ENCODE peak calls at places on chromosomes 4 and X, in five cellular contexts. One of them, this sample, is unnamed. For H3K9me3, the result is how much of the 10 kb centered on the place peaks cover.

GRCh38 chrX:48939417-48940228 is 17.8 kb downstream of the OTUD5 start:
- DNase-seq in OCI-LY7: peak
- DNase-seq in CD8-positive, alpha-beta T cell: peak
- DNase-seq in ascending aorta: no peak
- DNase-seq in tibial nerve: no peak
- DNase-seq in this sample: no peak

GRCh38 chrX:42714981-42715688 is 62.8 kb downstream of the PPP1R2C start:
- DNase-seq in CD8-positive, alpha-beta T cell: peak
- DNase-seq in OCI-LY7: no peak
- DNase-seq in tibial nerve: no peak
- DNase-seq in ascending aorta: peak
- DNase-seq in this sample: no peak

GRCh38 chrX:63128509-63128908 is 222.6 kb downstream of the SPIN4 start:
- DNase-seq in CD8-positive, alpha-beta T cell: no peak
- DNase-seq in ascending aorta: no peak
- DNase-seq in tibial nerve: no peak
- DNase-seq in OCI-LY7: peak
- DNase-seq in this sample: no peak

GRCh38 chrX:22121161-22121560 is 89.0 kb downstream of the PHEX start:
- DNase-seq in tibial nerve: no peak
- DNase-seq in ascending aorta: no peak
- DNase-seq in CD8-positive, alpha-beta T cell: no peak
- DNase-seq in OCI-LY7: no peak
- DNase-seq in this sample: no peak

GRCh38 chrX:134631404-134632346 is 26.6 kb downstream of the PLAC1 start:
- DNase-seq in OCI-LY7: no peak
- DNase-seq in ascending aorta: no peak
- DNase-seq in CD8-positive, alpha-beta T cell: no peak
- DNase-seq in tibial nerve: no peak
- DNase-seq in this sample: no peak

GRCh38 chr4:11471613-11472012 is 42.9 kb upstream of the HS3ST1 start:
- DNase-seq in OCI-LY7: no peak
- DNase-seq in tibial nerve: no peak
- DNase-seq in ascending aorta: no peak
- DNase-seq in CD8-positive, alpha-beta T cell: peak
- DNase-seq in this sample: no peak

GRCh38 chr4:108053281-108053701 is 63.6 kb downstream of the HADH start:
- DNase-seq in ascending aorta: no peak
- DNase-seq in OCI-LY7: no peak
- DNase-seq in CD8-positive, alpha-beta T cell: no peak
- DNase-seq in tibial nerve: no peak
- DNase-seq in this sample: no peak

GRCh38 chr4:188417181-188417580 is 277.9 kb downstream of the TRIML1 start:
- DNase-seq in OCI-LY7: no peak
- DNase-seq in tibial nerve: no peak
- DNase-seq in CD8-positive, alpha-beta T cell: no peak
- DNase-seq in ascending aorta: no peak
- DNase-seq in this sample: no peak

GRCh38 chrX:118272237-118272636 is 73.7 kb upstream of the WDR44 start:
- DNase-seq in OCI-LY7: no peak
- DNase-seq in ascending aorta: no peak
- DNase-seq in tibial nerve: no peak
- DNase-seq in CD8-positive, alpha-beta T cell: no peak
- DNase-seq in this sample: no peak

GRCh38 chrX:118116308-118117068 is at the start of gene KLHL13:
- DNase-seq in CD8-positive, alpha-beta T cell: peak
- DNase-seq in tibial nerve: peak
- DNase-seq in OCI-LY7: no peak
- DNase-seq in ascending aorta: peak
- DNase-seq in this sample: no peak

GRCh38 chrX:1444896-1445480 is 7.7 kb downstream of the ASMTL start:
- DNase-seq in tibial nerve: no peak
- DNase-seq in CD8-positive, alpha-beta T cell: no peak
- DNase-seq in OCI-LY7: no peak
- DNase-seq in ascending aorta: peak
- DNase-seq in this sample: no peak

GRCh38 chr4:22192302-22192645 is 243.7 kb upstream of the KCNIP4 start:
- DNase-seq in CD8-positive, alpha-beta T cell: no peak
- DNase-seq in OCI-LY7: no peak
- DNase-seq in ascending aorta: no peak
- DNase-seq in tibial nerve: no peak
- DNase-seq in this sample: no peak

GRCh38 chr4:7360802-7361201 is 73.9 kb downstream of the PSAPL1 start:
- DNase-seq in tibial nerve: no peak
- DNase-seq in CD8-positive, alpha-beta T cell: no peak
- DNase-seq in ascending aorta: no peak
- DNase-seq in OCI-LY7: no peak
- DNase-seq in this sample: no peak

GRCh38 chrX:129540725-129541184 is 696 bp downstream of the OCRL start:
- DNase-seq in tibial nerve: no peak
- DNase-seq in OCI-LY7: peak
- DNase-seq in ascending aorta: no peak
- DNase-seq in CD8-positive, alpha-beta T cell: no peak
- DNase-seq in this sample: no peak

GRCh38 chr4:38072578-38072977 is 112.4 kb downstream of the PTTG2 start:
- DNase-seq in ascending aorta: no peak
- DNase-seq in tibial nerve: no peak
- DNase-seq in OCI-LY7: no peak
- DNase-seq in CD8-positive, alpha-beta T cell: no peak
- DNase-seq in this sample: no peak

GRCh38 chrX:139924069-139924695 is 8.7 kb downstream of the ATP11C start:
- DNase-seq in CD8-positive, alpha-beta T cell: no peak
- DNase-seq in OCI-LY7: no peak
- DNase-seq in tibial nerve: no peak
- DNase-seq in ascending aorta: no peak
- DNase-seq in this sample: no peak

GRCh38 chr4:102390438-102390837 is 45.2 kb upstream of the SLC39A8 start:
- DNase-seq in tibial nerve: no peak
- DNase-seq in OCI-LY7: no peak
- DNase-seq in CD8-positive, alpha-beta T cell: no peak
- DNase-seq in ascending aorta: no peak
- DNase-seq in this sample: no peak

GRCh38 chrX:148995661-148996060 is 495.2 kb downstream of the AFF2 start:
- DNase-seq in OCI-LY7: no peak
- DNase-seq in ascending aorta: no peak
- DNase-seq in CD8-positive, alpha-beta T cell: no peak
- DNase-seq in tibial nerve: no peak
- DNase-seq in this sample: no peak

GRCh38 chr4:128385683-128386304 is 98.2 kb upstream of the PGRMC2 start:
- DNase-seq in ascending aorta: no peak
- DNase-seq in OCI-LY7: no peak
- DNase-seq in CD8-positive, alpha-beta T cell: no peak
- DNase-seq in tibial nerve: no peak
- DNase-seq in this sample: no peak
- TF ChIP-seq CTCF in ascending aorta: no peak
- TF ChIP-seq CTCF in OCI-LY7: no peak
- TF ChIP-seq CTCF in CD8-positive, alpha-beta T cell: no peak
- TF ChIP-seq CTCF in tibial nerve: no peak
- TF ChIP-seq CTCF in this sample: no peak

GRCh38 chrX:153063315-153063714 is 7.0 kb downstream of the PNMA3 start:
- DNase-seq in OCI-LY7: no peak
- DNase-seq in tibial nerve: no peak
- DNase-seq in CD8-positive, alpha-beta T cell: no peak
- DNase-seq in ascending aorta: no peak
- DNase-seq in this sample: no peak

GRCh38 chrX:153064061-153064460 is 7.8 kb downstream of the PNMA3 start:
- DNase-seq in tibial nerve: no peak
- DNase-seq in CD8-positive, alpha-beta T cell: no peak
- DNase-seq in OCI-LY7: no peak
- DNase-seq in ascending aorta: no peak
- DNase-seq in this sample: no peak

GRCh38 chrX:153059191-153060094 is 3.2 kb downstream of the PNMA3 start:
- DNase-seq in tibial nerve: no peak
- DNase-seq in ascending aorta: no peak
- DNase-seq in CD8-positive, alpha-beta T cell: no peak
- DNase-seq in OCI-LY7: no peak
- DNase-seq in this sample: no peak

GRCh38 chrX:153060095-153060445 is 3.8 kb downstream of the PNMA3 start:
- DNase-seq in CD8-positive, alpha-beta T cell: no peak
- DNase-seq in tibial nerve: no peak
- DNase-seq in ascending aorta: no peak
- DNase-seq in OCI-LY7: no peak
- DNase-seq in this sample: no peak

GRCh38 chrX:153061732-153062131 is 5.5 kb downstream of the PNMA3 start:
- DNase-seq in OCI-LY7: no peak
- DNase-seq in CD8-positive, alpha-beta T cell: no peak
- DNase-seq in ascending aorta: no peak
- DNase-seq in tibial nerve: no peak
- DNase-seq in this sample: no peak
- H3K9me3 ChIP-seq in OCI-LY7: under half
- H3K9me3 ChIP-seq in CD8-positive, alpha-beta T cell: under half
- H3K9me3 ChIP-seq in ascending aorta: under half
- H3K9me3 ChIP-seq in tibial nerve: under half
- H3K9me3 ChIP-seq in this sample: under half

DNA sequence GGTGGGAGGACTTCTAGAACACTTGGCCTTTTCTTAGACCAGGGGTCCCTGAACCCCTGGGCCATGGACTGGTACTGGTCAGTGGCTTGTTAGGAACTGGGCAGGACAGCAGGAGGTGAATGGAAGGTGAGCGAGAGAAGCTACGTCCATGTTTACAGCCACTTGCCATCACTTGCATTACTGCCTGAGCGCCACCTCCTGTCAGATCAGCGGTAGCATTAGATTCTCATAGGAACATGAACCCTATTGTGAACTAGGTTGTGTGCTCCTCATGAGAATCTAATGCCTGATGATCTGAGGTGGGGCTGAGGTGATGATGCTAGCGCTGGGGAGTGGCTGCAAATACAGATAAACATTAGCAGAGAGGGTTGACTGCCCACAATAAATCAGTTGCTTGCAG is 100.9 kb upstream of the IGFBP7 start:
- DNase-seq in tibial nerve: no peak
- DNase-seq in ascending aorta: no peak
- DNase-seq in CD8-positive, alpha-beta T cell: no peak
- DNase-seq in OCI-LY7: no peak
- DNase-seq in this sample: no peak
- TF ChIP-seq CTCF in tibial nerve: no peak
- TF ChIP-seq CTCF in ascending aorta: no peak
- TF ChIP-seq CTCF in CD8-positive, alpha-beta T cell: no peak
- TF ChIP-seq CTCF in OCI-LY7: peak
- TF ChIP-seq CTCF in this sample: no peak

GRCh38 chr4:110120506-110120905 is 77.9 kb downstream of the ELOVL6 start:
- DNase-seq in CD8-positive, alpha-beta T cell: no peak
- DNase-seq in OCI-LY7: no peak
- DNase-seq in tibial nerve: no peak
- DNase-seq in ascending aorta: no peak
- DNase-seq in this sample: no peak
- H3K9me3 ChIP-seq in CD8-positive, alpha-beta T cell: under half
- H3K9me3 ChIP-seq in OCI-LY7: under half
- H3K9me3 ChIP-seq in tibial nerve: under half
- H3K9me3 ChIP-seq in ascending aorta: under half
- H3K9me3 ChIP-seq in this sample: under half

DNA sequence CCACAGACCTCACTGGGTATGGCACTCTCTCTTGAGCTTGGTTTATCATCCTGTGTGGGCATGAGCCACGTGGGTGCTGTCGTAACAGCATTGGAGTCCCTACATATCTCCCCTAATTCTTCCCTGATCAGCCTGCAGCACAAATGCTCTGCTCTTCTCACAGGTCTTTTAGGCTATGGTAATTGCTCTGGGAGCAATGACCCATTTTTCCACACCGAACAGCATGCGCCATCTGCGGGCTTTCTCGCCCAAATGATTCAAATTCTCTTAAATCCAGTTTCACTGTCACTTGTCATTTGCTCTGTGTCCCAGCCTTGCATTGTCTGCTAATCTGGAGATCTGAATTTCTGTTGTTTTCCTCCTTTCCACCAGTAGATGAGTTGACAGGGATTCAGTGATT is 48.9 kb upstream of the GATB start:
- DNase-seq in CD8-positive, alpha-beta T cell: no peak
- DNase-seq in tibial nerve: no peak
- DNase-seq in OCI-LY7: no peak
- DNase-seq in ascending aorta: no peak
- DNase-seq in this sample: no peak
- TF ChIP-seq CTCF in CD8-positive, alpha-beta T cell: no peak
- TF ChIP-seq CTCF in tibial nerve: no peak
- TF ChIP-seq CTCF in OCI-LY7: no peak
- TF ChIP-seq CTCF in ascending aorta: no peak
- TF ChIP-seq CTCF in this sample: no peak

GRCh38 chr4:99022566-99022965 is 27.0 kb downstream of the METAP1 start:
- DNase-seq in ascending aorta: no peak
- DNase-seq in OCI-LY7: no peak
- DNase-seq in tibial nerve: no peak
- DNase-seq in CD8-positive, alpha-beta T cell: no peak
- DNase-seq in this sample: no peak

GRCh38 chr4:99025506-99025905 is 30.0 kb downstream of the METAP1 start:
- DNase-seq in OCI-LY7: no peak
- DNase-seq in CD8-positive, alpha-beta T cell: no peak
- DNase-seq in tibial nerve: no peak
- DNase-seq in ascending aorta: no peak
- DNase-seq in this sample: no peak

GRCh38 chr4:99024481-99025275 is 29.2 kb downstream of the METAP1 start:
- DNase-seq in CD8-positive, alpha-beta T cell: no peak
- DNase-seq in tibial nerve: no peak
- DNase-seq in OCI-LY7: no peak
- DNase-seq in ascending aorta: no peak
- DNase-seq in this sample: no peak

GRCh38 chr4:99027304-99027703 is 31.8 kb downstream of the METAP1 start:
- DNase-seq in CD8-positive, alpha-beta T cell: no peak
- DNase-seq in tibial nerve: no peak
- DNase-seq in ascending aorta: no peak
- DNase-seq in OCI-LY7: no peak
- DNase-seq in this sample: no peak

DNA sequence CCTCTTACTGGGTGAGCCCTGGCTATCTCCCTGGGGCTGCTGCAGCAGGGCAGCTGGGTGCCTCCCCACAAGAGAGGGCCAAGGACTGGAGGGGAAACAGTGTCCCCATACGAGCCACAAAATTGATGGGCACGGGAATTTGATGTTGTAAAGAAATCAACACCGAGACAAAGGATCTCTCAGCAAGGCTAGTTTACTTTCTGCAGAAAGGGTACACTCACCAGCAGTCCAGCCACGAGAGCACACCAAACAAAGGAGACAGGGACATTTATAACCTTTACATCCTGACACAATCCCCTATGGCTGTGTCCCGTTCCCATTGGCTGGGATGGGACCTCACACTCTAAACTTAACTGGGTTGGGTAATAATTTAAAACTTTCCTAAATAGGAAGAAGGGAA is 25.9 kb downstream of the METAP1 start:
- DNase-seq in ascending aorta: no peak
- DNase-seq in CD8-positive, alpha-beta T cell: no peak
- DNase-seq in OCI-LY7: no peak
- DNase-seq in tibial nerve: no peak
- DNase-seq in this sample: no peak
- H3K9me3 ChIP-seq in ascending aorta: under half
- H3K9me3 ChIP-seq in CD8-positive, alpha-beta T cell: under half
- H3K9me3 ChIP-seq in OCI-LY7: under half
- H3K9me3 ChIP-seq in tibial nerve: under half
- H3K9me3 ChIP-seq in this sample: under half